ENCODE peak calls at places on chromosomes 13 and 19, in ten cellular contexts. F, U, I, J, B, Q, H, T, G and X are unnamed samples.

GRCh38 chr19:48393559-48394330 is at the start of gene GRIN2D:
- DNase-seq in F (no peak), U (no peak), I (peak), J (no peak), B (no peak), Q (peak), H (peak), T (no peak), G (no peak), X (no peak)

GRCh38 chr13:35479223-35479536 is 2.7 kb upstream of the MAB21L1 start:
- DNase-seq in F (no peak), U (no peak), I (no peak), J (no peak), B (no peak), Q (no peak), H (no peak), T (no peak), G (no peak), X (no peak)

GRCh38 chr13:42880241-42880640 is 98.9 kb downstream of the FAM216B start:
- DNase-seq in F (no peak), U (no peak), I (no peak), J (no peak), B (no peak), Q (no peak), H (no peak), T (no peak), G (no peak), X (no peak)

GRCh38 chr19:55091126-55091910 is 15.6 kb downstream of the EPS8L1 start:
- DNase-seq in F (peak), U (no peak), I (no peak), J (no peak), B (no peak), Q (no peak), H (no peak), T (no peak), G (no peak), X (no peak)

GRCh38 chr13:73169971-73170370 is 111.2 kb downstream of the KLF5 start:
- DNase-seq in F (no peak), U (no peak), I (no peak), J (no peak), B (no peak), Q (no peak), H (no peak), T (no peak), G (no peak), X (no peak)

GRCh38 chr13:26914624-26915023 is 154.0 kb upstream of the GPR12 start:
- DNase-seq in F (no peak), U (peak), I (no peak), J (no peak), B (no peak), Q (no peak), H (no peak), T (no peak), G (no peak), X (no peak)

GRCh38 chr13:51942189-51942588 is 69.1 kb downstream of the ATP7B start:
- DNase-seq in F (no peak), U (peak), I (no peak), J (no peak), B (no peak), Q (peak), H (no peak), T (no peak), G (no peak), X (no peak)

GRCh38 chr13:113427562-113428468 is 25.5 kb downstream of the ADPRHL1 start:
- DNase-seq in F (no peak), U (no peak), I (no peak), J (no peak), B (no peak), Q (no peak), H (peak), T (no peak), G (no peak), X (no peak)

GRCh38 chr13:41334810-41335209 is 23.7 kb downstream of the NAA16 start:
- DNase-seq in F (no peak), U (no peak), I (no peak), J (no peak), B (no peak), Q (no peak), H (no peak), T (no peak), G (no peak), X (no peak)

GRCh38 chr19:40341601-40342482 is 6.4 kb downstream of the C19orf47 start:
- DNase-seq in F (no peak), U (no peak), I (no peak), J (no peak), B (peak), Q (no peak), H (no peak), T (no peak), G (no peak), X (no peak)

GRCh38 chr13:113211774-113212173 is 2.4 kb downstream of the CUL4A start:
- DNase-seq in F (no peak), U (no peak), I (no peak), J (no peak), B (no peak), Q (no peak), H (no peak), T (no peak), G (no peak), X (no peak)

DNA sequence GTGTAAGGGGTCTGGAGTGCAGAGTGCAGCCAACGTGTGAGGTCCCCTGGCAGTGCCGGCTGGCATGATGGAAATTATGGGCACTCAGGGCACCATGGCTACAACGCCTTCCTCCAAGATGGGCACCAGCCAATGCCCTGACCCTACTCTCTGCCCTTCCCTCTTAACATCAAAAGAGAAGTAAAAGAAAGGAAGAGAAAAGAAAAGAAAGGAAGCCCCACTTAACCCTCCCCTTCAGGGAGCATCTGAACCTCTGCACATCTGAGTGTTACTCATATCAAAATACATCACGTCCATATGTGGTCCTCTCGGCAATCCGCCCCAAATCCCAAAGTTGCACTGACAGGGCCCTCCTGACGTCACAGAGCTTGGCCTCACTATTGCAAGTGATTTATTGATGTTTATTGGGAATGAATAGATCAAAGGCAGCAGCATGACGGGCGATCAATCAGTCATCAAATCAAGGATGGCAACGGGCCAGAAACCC is 1.4 kb downstream of the TSHZ3 start:
- DNase-seq in F (no peak), U (no peak), I (peak), J (no peak), B (no peak), Q (no peak), H (peak), T (no peak), G (no peak), X (no peak)
- TF ChIP-seq POLR2A in F (no peak), U (no peak), I (no peak), J (no peak), B (no peak), Q (no peak), H (no peak), T (no peak), G (no peak), X (no peak)

GRCh38 chr13:71522976-71523517 is 344.0 kb downstream of the DACH1 start:
- DNase-seq in F (no peak), U (no peak), I (no peak), J (no peak), B (no peak), Q (no peak), H (no peak), T (no peak), G (no peak), X (no peak)
- TF ChIP-seq POLR2A in F (no peak), U (no peak), I (no peak), J (no peak), B (no peak), Q (no peak), H (no peak), T (no peak), G (no peak), X (no peak)

GRCh38 chr19:10782795-10783194 is 53.2 kb downstream of the TMED1 start:
- DNase-seq in F (no peak), U (no peak), I (no peak), J (no peak), B (no peak), Q (no peak), H (no peak), T (no peak), G (no peak), X (no peak)

GRCh38 chr19:10784257-10784656 is 51.8 kb downstream of the TMED1 start:
- DNase-seq in F (no peak), U (no peak), I (no peak), J (no peak), B (no peak), Q (peak), H (no peak), T (no peak), G (no peak), X (no peak)

GRCh38 chr19:10776900-10777650 is 58.9 kb downstream of the TMED1 start:
- DNase-seq in F (no peak), U (no peak), I (no peak), J (no peak), B (no peak), Q (peak), H (no peak), T (no peak), G (no peak), X (no peak)

GRCh38 chr19:10774893-10775292 is 57.0 kb downstream of the DNM2 start:
- DNase-seq in F (no peak), U (no peak), I (no peak), J (no peak), B (no peak), Q (no peak), H (no peak), T (no peak), G (no peak), X (no peak)

DNA sequence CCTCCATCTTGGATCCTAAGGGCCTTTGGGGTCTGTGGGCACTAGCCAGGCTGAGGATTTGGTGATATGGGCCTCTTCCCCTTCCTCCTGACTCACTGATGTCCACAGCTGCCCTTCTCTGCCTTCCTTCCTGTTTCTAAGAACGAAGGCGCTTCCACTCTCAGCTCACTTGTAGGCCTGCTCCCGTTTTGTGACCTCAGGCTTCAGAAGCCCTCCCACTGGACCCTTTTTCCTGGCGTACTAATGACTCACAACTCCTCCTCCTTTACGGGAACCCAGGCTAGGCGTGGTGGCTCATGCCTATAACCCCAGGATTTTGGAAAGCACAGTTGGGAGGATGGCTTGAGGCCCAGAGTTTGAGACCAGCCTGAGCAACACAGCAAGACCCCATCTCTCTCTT is 55.6 kb downstream of the TMED1 start:
- DNase-seq in F (no peak), U (no peak), I (peak), J (no peak), B (peak), Q (peak), H (peak), T (no peak), G (peak), X (peak)
- TF ChIP-seq POLR2A in F (no peak), U (no peak), I (no peak), J (no peak), B (no peak), Q (no peak), H (no peak), T (no peak), G (no peak), X (no peak)

GRCh38 chr13:70896136-70896535 is 787.9 kb upstream of the KLHL1 start:
- DNase-seq in F (no peak), U (no peak), I (no peak), J (no peak), B (no peak), Q (no peak), H (no peak), T (no peak), G (no peak), X (no peak)

GRCh38 chr13:70895599-70895998 is 787.3 kb upstream of the KLHL1 start:
- DNase-seq in F (no peak), U (no peak), I (no peak), J (no peak), B (no peak), Q (no peak), H (no peak), T (no peak), G (no peak), X (no peak)

GRCh38 chr13:70890289-70890688 is 782.0 kb upstream of the KLHL1 start:
- DNase-seq in F (no peak), U (no peak), I (no peak), J (no peak), B (no peak), Q (no peak), H (no peak), T (no peak), G (no peak), X (no peak)

GRCh38 chr13:70894258-70894657 is 786.0 kb upstream of the KLHL1 start:
- DNase-seq in F (no peak), U (no peak), I (no peak), J (no peak), B (no peak), Q (no peak), H (no peak), T (no peak), G (no peak), X (no peak)

GRCh38 chr13:70893832-70894231 is 785.6 kb upstream of the KLHL1 start:
- DNase-seq in F (no peak), U (no peak), I (no peak), J (no peak), B (no peak), Q (no peak), H (no peak), T (no peak), G (no peak), X (no peak)
- TF ChIP-seq POLR2A in F (no peak), U (no peak), I (no peak), J (no peak), B (no peak), Q (no peak), H (no peak), T (no peak), G (no peak), X (no peak)

DNA sequence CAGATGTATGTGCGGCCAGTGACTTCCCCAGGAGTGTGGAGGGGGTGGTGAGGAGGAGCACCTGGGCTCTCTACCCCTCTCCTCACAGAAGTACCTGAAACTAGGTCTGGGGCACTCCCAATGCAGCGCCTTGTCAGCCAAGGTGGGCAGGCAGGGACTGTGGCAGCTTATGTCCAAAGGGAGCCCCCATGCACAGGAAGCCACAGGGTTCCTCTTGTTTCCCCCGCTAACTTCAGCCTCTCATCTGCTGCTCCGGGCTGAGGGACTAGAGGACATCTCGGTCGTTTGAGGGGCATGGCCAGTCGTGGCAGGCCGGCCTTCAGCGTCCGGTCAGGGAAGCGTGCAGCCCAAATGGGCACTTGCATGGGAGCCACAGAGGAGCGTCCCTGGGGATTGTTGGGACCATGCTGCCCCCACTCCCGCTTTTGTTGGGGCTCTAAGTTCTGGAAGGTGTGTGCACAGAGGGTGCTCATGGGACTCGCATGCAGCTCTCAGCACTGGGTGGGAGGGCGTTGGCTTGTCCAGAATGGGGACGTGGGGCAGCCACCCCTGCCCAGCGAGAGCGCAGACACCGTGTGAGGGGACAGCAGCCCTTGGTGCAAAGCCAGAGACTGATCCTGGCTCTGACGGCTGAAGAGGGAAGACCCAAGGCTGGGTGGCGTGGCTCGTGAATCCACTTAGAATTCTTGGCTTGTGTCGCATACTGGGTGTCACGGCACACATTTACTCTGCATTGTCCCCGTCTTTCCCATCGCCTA is 16.6 kb upstream of the NPAS1 start:
- DNase-seq in F (no peak), U (no peak), I (no peak), J (no peak), B (no peak), Q (no peak), H (no peak), T (no peak), G (no peak), X (no peak)
- TF ChIP-seq POLR2A in F (no peak), U (no peak), I (no peak), J (no peak), B (no peak), Q (no peak), H (no peak), T (no peak), G (no peak), X (no peak)